ENCODE peak calls at places on chromosomes 4 and X, in ten cellular contexts. L is transverse colon; Z is suprapubic skin; C is IMR-90; A is naive thymus-derived CD4-positive, alpha-beta T cell; M is fibroblast of the aortic adventitia; O is adipocyte; E is GM12878; X is CD4-positive, CD25-positive, alpha-beta regulatory T cell; H is testis. W is an unnamed sample.

GRCh38 chrX:122910697-122911096 is 273.4 kb upstream of the GRIA3 start:
- DNase-seq in O (no peak), M (no peak), X (no peak), E (no peak), A (no peak), Z (no peak), C (no peak), H (no peak), L (no peak), W (no peak)

GRCh38 chr4:172707622-172708021 is 461.0 kb upstream of the GALNT7 start:
- DNase-seq in A (no peak), X (no peak), Z (no peak), E (no peak), O (no peak), H (no peak), L (no peak), M (no peak), C (no peak), W (no peak)

GRCh38 chr4:99665981-99666380 is 8.4 kb upstream of the C4orf54 start:
- DNase-seq in X (no peak), C (no peak), O (no peak), M (no peak), Z (no peak), A (no peak), H (no peak), L (no peak), E (no peak), W (no peak)

GRCh38 chrX:36898301-36898700 is 109.9 kb upstream of the FAM47C start:
- DNase-seq in Z (no peak), E (no peak), H (no peak), X (no peak), M (no peak), C (peak), A (no peak), O (peak), L (no peak), W (no peak)

GRCh38 chr4:147578057-147578476 is 39.1 kb upstream of the TMEM184C start:
- DNase-seq in H (no peak), X (no peak), C (peak), M (peak), Z (no peak), E (no peak), L (no peak), A (no peak), O (peak), W (peak)

GRCh38 chrX:19382500-19383145 is 38.9 kb downstream of the PDHA1 start:
- DNase-seq in M (peak), L (peak), X (peak), O (peak), A (peak), H (peak), Z (no peak), E (no peak), C (peak), W (no peak)

GRCh38 chrX:119672252-119672825 is 20.6 kb downstream of the SEPTIN6 start:
- DNase-seq in A (no peak), X (no peak), H (no peak), M (no peak), C (peak), L (no peak), O (no peak), Z (no peak), E (no peak), W (no peak)

GRCh38 chr4:99529218-99529617 is 18.4 kb downstream of the C4orf17 start:
- DNase-seq in C (no peak), O (peak), E (no peak), M (peak), A (no peak), Z (no peak), H (no peak), L (no peak), X (no peak), W (no peak)

GRCh38 chrX:133921764-133922389 is 63.5 kb downstream of the GPC3 start:
- DNase-seq in O (peak), L (peak), M (peak), E (no peak), Z (no peak), X (no peak), H (peak), C (peak), A (no peak), W (no peak)

GRCh38 chr4:110357521-110357920 is 118.4 kb upstream of the ENPEP start:
- DNase-seq in H (no peak), A (no peak), X (no peak), Z (no peak), L (no peak), M (no peak), C (no peak), E (no peak), O (no peak), W (no peak)

GRCh38 chr4:6746721-6747689 is 31.0 kb downstream of the BLOC1S4 start:
- DNase-seq in X (no peak), E (no peak), O (no peak), A (no peak), L (peak), H (peak), C (no peak), M (peak), Z (no peak), W (no peak)

GRCh38 chr4:3009422-3009821 is 46.1 kb downstream of the GRK4 start:
- DNase-seq in A (no peak), X (no peak), C (no peak), E (no peak), M (peak), Z (peak), H (no peak), L (no peak), O (peak), W (no peak)

GRCh38 chrX:48896611-48897011 is 957 bp downstream of the TIMM17B start:
- DNase-seq in M (peak), E (no peak), O (no peak), Z (peak), C (no peak), L (no peak), H (no peak), X (no peak), A (no peak), W (no peak)

GRCh38 chr4:57462843-57463242 is 352.7 kb upstream of the IGFBP7 start:
- DNase-seq in E (no peak), M (no peak), A (no peak), L (peak), O (no peak), H (no peak), X (no peak), C (no peak), Z (no peak), W (no peak)

GRCh38 chrX:150548251-150548650 is 20.2 kb upstream of the MTM1 start:
- DNase-seq in O (no peak), X (no peak), C (no peak), Z (no peak), H (no peak), E (no peak), A (no peak), M (no peak), L (no peak), W (no peak)

GRCh38 chrX:72272868-72273267 is 4.2 kb downstream of the RPS4X start:
- DNase-seq in L (no peak), A (no peak), C (peak), E (no peak), M (peak), X (no peak), H (no peak), O (no peak), Z (no peak), W (no peak)

GRCh38 chr4:3679851-3680311 is 86.3 kb upstream of the ADRA2C start:
- DNase-seq in C (no peak), H (no peak), X (no peak), L (no peak), Z (peak), E (no peak), O (no peak), M (no peak), A (no peak), W (no peak)

GRCh38 chr4:186024637-186025320 is 44.2 kb upstream of the TLR3 start:
- DNase-seq in O (no peak), M (no peak), C (no peak), X (no peak), H (no peak), Z (no peak), E (no peak), L (no peak), A (no peak), W (no peak)

GRCh38 chrX:20116087-20116574 is 576 bp downstream of the MAP7D2 start:
- DNase-seq in C (no peak), A (no peak), X (no peak), M (no peak), Z (no peak), L (no peak), O (no peak), E (no peak), H (peak), W (no peak)

GRCh38 chr4:47930971-47931804 is 16.8 kb upstream of the NFXL1 start:
- DNase-seq in L (no peak), M (peak), H (no peak), O (peak), C (peak), A (no peak), Z (no peak), E (no peak), X (no peak), W (no peak)

GRCh38 chrX:16075087-16075486 is 48.3 kb upstream of the GRPR start:
- DNase-seq in C (peak), Z (no peak), L (no peak), M (no peak), A (no peak), H (no peak), X (no peak), O (no peak), E (no peak), W (no peak)

GRCh38 chrX:37454537-37455285 is 105.5 kb downstream of the PRRG1 start:
- DNase-seq in O (no peak), E (no peak), M (peak), H (no peak), A (no peak), X (no peak), L (peak), C (peak), Z (no peak), W (peak)

GRCh38 chr4:6917445-6918241 is 8.0 kb downstream of the TBC1D14 start:
- DNase-seq in E (no peak), O (peak), C (no peak), Z (no peak), H (peak), X (peak), M (no peak), A (no peak), L (peak), W (no peak)

GRCh38 chrX:113075521-113075920 is 234.9 kb upstream of the AMOT start:
- DNase-seq in L (no peak), Z (no peak), C (no peak), X (no peak), M (no peak), O (no peak), H (no peak), E (no peak), A (no peak), W (no peak)

GRCh38 chrX:154727418-154728323 is 23.2 kb downstream of the GAB3 start:
- DNase-seq in C (peak), M (peak), X (no peak), H (peak), O (peak), L (peak), Z (peak), E (no peak), A (no peak), W (no peak)

GRCh38 chr4:4443821-4444220 is 56.9 kb downstream of the NSG1 start:
- DNase-seq in X (no peak), A (no peak), O (peak), C (peak), M (peak), E (no peak), Z (no peak), H (no peak), L (no peak), W (peak)

GRCh38 chr4:81786063-81786763 is 314.5 kb upstream of the RASGEF1B start:
- DNase-seq in X (no peak), L (peak), O (peak), H (no peak), A (no peak), Z (no peak), E (no peak), M (peak), C (no peak), W (no peak)

GRCh38 chr4:76495166-76495565 is 60.1 kb downstream of the SHROOM3 start:
- DNase-seq in X (no peak), M (no peak), E (no peak), O (peak), C (no peak), A (no peak), L (no peak), H (no peak), Z (no peak), W (no peak)

GRCh38 chrX:4935846-4936245 is 1222.4 kb upstream of the PRKX start:
- DNase-seq in A (no peak), Z (no peak), O (no peak), M (no peak), C (no peak), X (no peak), H (no peak), E (no peak), L (peak), W (no peak)

GRCh38 chr4:83964996-83965541 is 429.2 kb downstream of the GPAT3 start:
- DNase-seq in E (no peak), O (peak), C (peak), M (peak), X (no peak), L (no peak), A (no peak), H (no peak), Z (no peak), W (no peak)

GRCh38 chr4:11529625-11530201 is 101.0 kb upstream of the HS3ST1 start:
- DNase-seq in E (no peak), M (peak), L (no peak), A (no peak), H (no peak), O (no peak), X (no peak), Z (no peak), C (peak), W (no peak)

GRCh38 chrX:103688949-103689348 is 2.5 kb upstream of the MORF4L2 start:
- DNase-seq in L (no peak), H (no peak), A (no peak), E (no peak), C (peak), X (no peak), M (peak), Z (no peak), O (peak), W (no peak)

GRCh38 chrX:14616301-14616700 is 87.0 kb downstream of the GLRA2 start:
- DNase-seq in C (peak), X (no peak), E (no peak), H (no peak), M (peak), A (no peak), L (no peak), Z (no peak), O (peak), W (no peak)

GRCh38 chrX:47595701-47596655 is 13.7 kb downstream of the TIMP1 start:
- DNase-seq in M (peak), O (peak), L (no peak), H (peak), C (peak), A (no peak), X (no peak), Z (no peak), E (no peak), W (no peak)

GRCh38 chr4:142567199-142567598 is 278.9 kb downstream of the INPP4B start:
- DNase-seq in E (no peak), A (peak), C (no peak), L (peak), Z (no peak), X (peak), M (no peak), H (no peak), O (no peak), W (no peak)

GRCh38 chrX:443676-444210 is 57.0 kb upstream of the PPP2R3B start:
- DNase-seq in C (no peak), L (no peak), O (no peak), E (no peak), Z (no peak), A (no peak), M (no peak), H (no peak), X (no peak), W (no peak)

GRCh38 chrX:9786839-9787635 is 808 bp downstream of the SHROOM2 start:
- DNase-seq in M (no peak), X (no peak), C (no peak), E (no peak), A (no peak), O (no peak), H (peak), L (no peak), Z (no peak), W (no peak)

GRCh38 chr4:38985363-38986065 is 46.7 kb downstream of the TMEM156 start:
- DNase-seq in L (no peak), Z (no peak), A (no peak), O (no peak), H (no peak), C (no peak), X (no peak), E (no peak), M (no peak), W (no peak)

GRCh38 chr4:17260395-17260907 is 251.4 kb downstream of the QDPR start:
- DNase-seq in O (no peak), Z (no peak), X (no peak), E (no peak), C (no peak), A (no peak), H (no peak), L (no peak), M (peak), W (no peak)

GRCh38 chr4:90883519-90883918 is 756.3 kb downstream of the CCSER1 start:
- DNase-seq in O (no peak), X (no peak), Z (no peak), H (no peak), C (no peak), L (no peak), M (no peak), A (no peak), E (no peak), W (no peak)
- H3K4me3 ChIP-seq in O (no peak), X (no peak), Z (no peak), H (no peak), C (no peak), L (no peak), M (no peak), A (no peak), E (no peak), W (no peak)

GRCh38 chr4:152189451-152190179 is 346.3 kb downstream of the FBXW7 start:
- DNase-seq in C (no peak), E (peak), X (no peak), O (no peak), A (no peak), M (no peak), Z (no peak), H (no peak), L (no peak), W (no peak)
- H3K4me3 ChIP-seq in C (no peak), E (no peak), X (no peak), O (no peak), A (no peak), M (no peak), Z (no peak), H (no peak), L (no peak), W (no peak)

DNA sequence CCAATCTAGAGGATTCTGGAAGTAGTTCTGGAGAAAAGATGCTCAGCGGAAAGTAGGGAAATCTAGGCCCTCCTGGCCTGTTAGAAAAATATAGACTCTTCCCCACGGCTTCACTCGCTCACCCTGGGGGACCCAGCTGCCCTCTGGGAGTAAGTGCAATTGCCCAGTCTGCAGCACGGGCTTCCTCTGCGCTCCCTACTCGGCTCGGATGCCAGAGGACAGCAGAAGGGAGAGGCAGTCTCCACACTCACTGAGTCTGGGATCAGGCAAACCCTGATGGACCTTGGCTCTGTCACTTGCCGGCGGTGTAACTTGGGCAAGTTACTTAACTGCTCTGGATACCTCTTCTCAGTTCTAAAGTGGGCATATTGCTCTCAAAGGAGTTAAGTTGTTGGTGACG is 2.1 kb downstream of the SHISA3 start:
- DNase-seq in C (no peak), H (no peak), O (no peak), X (no peak), E (no peak), L (no peak), Z (no peak), A (no peak), M (no peak), W (no peak)
- H3K4me3 ChIP-seq in C (peak), H (no peak), O (no peak), X (no peak), E (peak), L (no peak), Z (no peak), A (no peak), M (no peak), W (no peak)

DNA sequence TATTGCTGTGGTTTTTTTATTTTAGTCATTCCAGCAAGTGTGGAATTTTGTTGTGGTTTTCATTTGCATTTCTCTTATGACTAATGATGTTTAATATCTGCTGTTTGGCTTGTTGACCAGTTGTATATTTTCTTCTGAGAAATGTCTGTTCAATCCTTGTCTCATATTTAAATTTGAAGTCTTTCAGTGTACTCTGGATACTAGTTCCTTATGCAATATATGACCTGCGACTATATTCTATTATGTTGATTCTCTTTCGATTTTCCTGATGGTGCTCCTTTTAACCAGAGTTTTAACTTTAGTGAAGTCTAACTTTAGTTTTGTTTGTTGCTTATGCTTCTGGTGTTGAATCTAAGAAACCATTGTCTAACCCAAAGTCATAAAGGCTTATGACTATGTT is 1528.0 kb downstream of the TECRL start:
- DNase-seq in A (no peak), C (no peak), H (no peak), X (no peak), M (no peak), L (no peak), E (no peak), O (no peak), Z (no peak), W (no peak)
- H3K4me3 ChIP-seq in A (no peak), C (no peak), H (no peak), X (no peak), M (no peak), L (no peak), E (no peak), O (no peak), Z (no peak), W (no peak)

GRCh38 chr4:89838005-89838404 is 1.0 kb upstream of the SNCA start:
- DNase-seq in Z (no peak), O (peak), H (no peak), X (no peak), E (no peak), L (no peak), A (no peak), M (no peak), C (no peak), W (no peak)
- H3K4me3 ChIP-seq in Z (peak), O (no peak), H (peak), X (peak), E (no peak), L (no peak), A (peak), M (no peak), C (no peak), W (peak)

GRCh38 chr4:126738926-126739325 is 893.8 kb upstream of the INTU start:
- DNase-seq in Z (no peak), E (no peak), C (peak), H (no peak), O (no peak), A (no peak), M (no peak), L (no peak), X (no peak), W (no peak)
- H3K4me3 ChIP-seq in Z (no peak), E (no peak), C (no peak), H (no peak), O (no peak), A (no peak), M (no peak), L (no peak), X (no peak), W (no peak)

GRCh38 chr4:85777908-85778808 is 303.2 kb downstream of the ARHGAP24 start:
- DNase-seq in H (no peak), A (no peak), O (peak), Z (no peak), L (no peak), E (peak), C (no peak), X (no peak), M (no peak), W (no peak)
- H3K4me3 ChIP-seq in H (peak), A (no peak), O (peak), Z (no peak), L (no peak), E (peak), C (peak), X (no peak), M (peak), W (no peak)

GRCh38 chr4:136443006-136443405 is 1089.3 kb downstream of the PCDH18 start:
- DNase-seq in X (no peak), A (no peak), L (no peak), H (no peak), M (no peak), E (no peak), C (no peak), O (no peak), Z (no peak), W (no peak)
- H3K4me3 ChIP-seq in X (no peak), A (no peak), L (no peak), H (no peak), M (no peak), E (no peak), C (no peak), O (no peak), Z (no peak), W (no peak)